ENCODE peak calls at places on chromosomes 6 and 20, in ten cellular contexts. G, B, A, C, Y, F, P, O, L and K are unnamed samples.
A peak's percentile ranks its signal among the peaks of the same experiment; 100 is the strongest.

GRCh38 chr6:107543088-107543487 is 53.2 kb downstream of the SOBP start:
- DNase-seq in G (no peak), B (no peak), A (no peak), C (no peak), Y (no peak), F (no peak), P (no peak), O (no peak), L (no peak), K (no peak)

GRCh38 chr6:42320762-42321161 is 103.1 kb upstream of the MRPS10 start:
- DNase-seq in G (no peak), B (no peak), A (no peak), C (peak; percentile 11), Y (no peak), F (no peak), P (no peak), O (no peak), L (no peak), K (no peak)

GRCh38 chr6:151161363-151161762 is 78.4 kb upstream of the AKAP12 start:
- DNase-seq in G (no peak), B (no peak), A (no peak), C (no peak), Y (no peak), F (no peak), P (no peak), O (no peak), L (no peak), K (no peak)

GRCh38 chr6:133185731-133186130 is 55.4 kb upstream of the EYA4 start:
- DNase-seq in G (no peak), B (no peak), A (no peak), C (no peak), Y (no peak), F (no peak), P (no peak), O (no peak), L (no peak), K (no peak)

GRCh38 chr20:47358672-47359532 is 2.4 kb upstream of the ZMYND8 start:
- DNase-seq in G (peak; percentile 82), B (no peak), A (no peak), C (peak; percentile 93), Y (peak; percentile 84), F (peak; percentile 76), P (peak; percentile 92), O (peak; percentile 88), L (peak; percentile 97), K (peak; percentile 95)

GRCh38 chr6:1390071-1390804 is 862 bp downstream of the FOXF2 start:
- DNase-seq in G (peak; percentile 69), B (peak; percentile 72), A (no peak), C (peak; percentile 56), Y (no peak), F (no peak), P (no peak), O (no peak), L (no peak), K (peak; percentile 14)

GRCh38 chr6:30685157-30685976 is 1.1 kb downstream of the PPP1R18 start:
- DNase-seq in G (no peak), B (no peak), A (no peak), C (peak; percentile 34), Y (no peak), F (peak; percentile 85), P (no peak), O (no peak), L (no peak), K (no peak)

GRCh38 chr20:24766143-24766527 is 182.9 kb upstream of the CST7 start:
- DNase-seq in G (no peak), B (no peak), A (no peak), C (no peak), Y (no peak), F (no peak), P (no peak), O (no peak), L (no peak), K (no peak)

DNA sequence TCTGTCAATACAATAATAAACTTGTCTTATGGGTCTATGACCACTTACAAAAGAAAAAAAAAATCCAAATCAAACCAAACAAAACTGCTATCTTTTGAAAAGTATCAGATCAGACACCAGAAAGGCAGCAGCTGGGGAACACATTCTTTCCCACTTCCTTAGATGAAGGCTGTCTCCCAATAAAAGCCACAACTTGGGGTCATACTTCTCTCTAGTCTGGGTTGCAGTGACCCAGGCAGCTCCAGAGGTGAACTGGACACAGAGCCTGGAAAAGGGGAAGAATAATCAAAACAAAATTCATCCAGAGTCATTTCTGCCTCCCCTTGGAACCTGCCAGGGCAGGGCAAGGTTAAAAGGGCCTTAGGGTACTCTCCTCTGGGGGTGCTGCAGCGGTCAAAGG is 19.1 kb downstream of the ATXN1 start:
- DNase-seq in G (no peak), B (no peak), A (no peak), C (no peak), Y (no peak), F (no peak), P (no peak), O (no peak), L (no peak), K (no peak)
- H3K4me1 ChIP-seq in G (peaks cover 75% of the 10 kb centered on the region), B (no peaks in the 10 kb centered on the region), A (peaks cover 5% of the 10 kb centered on the region), C (peaks cover 34% of the 10 kb centered on the region), Y (peaks cover 75% of the 10 kb centered on the region), F (peaks cover 85% of the 10 kb centered on the region), P (peaks cover 22% of the 10 kb centered on the region), O (no peaks in the 10 kb centered on the region), L (no peaks in the 10 kb centered on the region), K (peaks cover 4% of the 10 kb centered on the region)

GRCh38 chr6:2840794-2841061 is 935 bp downstream of the SERPINB1 start:
- DNase-seq in G (no peak), B (no peak), A (no peak), C (no peak), Y (no peak), F (no peak), P (no peak), O (no peak), L (no peak), K (no peak)

GRCh38 chr6:2843138-2843740 is 1.6 kb upstream of the SERPINB1 start:
- DNase-seq in G (no peak), B (no peak), A (no peak), C (no peak), Y (no peak), F (no peak), P (no peak), O (no peak), L (peak; percentile 48), K (no peak)

GRCh38 chr6:2839982-2840793 is 1.5 kb downstream of the SERPINB1 start:
- DNase-seq in G (no peak), B (no peak), A (no peak), C (no peak), Y (no peak), F (no peak), P (no peak), O (no peak), L (no peak), K (no peak)

GRCh38 chr6:2841264-2842138 is at the start of gene SERPINB1:
- DNase-seq in G (peak; percentile 98), B (peak; percentile 83), A (peak; percentile 97), C (peak; percentile 98), Y (peak; percentile 98), F (peak; percentile 100), P (peak; percentile 92), O (peak; percentile 77), L (peak; percentile 78), K (peak; percentile 63)

DNA sequence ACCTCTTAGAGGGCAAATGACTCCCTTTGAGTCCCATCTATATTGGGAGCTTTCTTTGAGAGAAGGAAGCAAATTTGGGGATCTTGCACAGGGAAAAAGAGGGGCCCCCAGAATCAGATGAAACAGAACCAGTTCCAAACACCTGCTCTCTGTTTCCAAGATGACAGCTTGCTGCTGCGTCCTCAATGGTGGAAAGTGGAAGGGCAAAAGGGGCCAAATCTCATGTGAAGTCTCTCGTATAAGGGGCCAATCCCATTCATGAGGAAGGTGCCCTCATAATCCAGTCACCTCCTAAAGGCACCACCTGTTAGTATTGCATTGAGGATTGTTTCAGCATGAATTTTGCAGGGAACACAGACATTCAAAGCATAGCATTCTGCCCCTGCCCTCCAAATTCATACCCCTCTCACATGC is 483 bp upstream of the SERPINB1 start:
- DNase-seq in G (no peak), B (no peak), A (no peak), C (no peak), Y (no peak), F (no peak), P (no peak), O (no peak), L (no peak), K (no peak)
- H3K4me1 ChIP-seq in G (peaks cover 44% of the 10 kb centered on the region), B (peaks cover 12% of the 10 kb centered on the region), A (no peaks in the 10 kb centered on the region), C (peaks cover 13% of the 10 kb centered on the region), Y (peaks cover 61% of the 10 kb centered on the region), F (peaks cover 81% of the 10 kb centered on the region), P (peaks cover 61% of the 10 kb centered on the region), O (no peaks in the 10 kb centered on the region), L (peaks cover 12% of the 10 kb centered on the region), K (peaks cover 7% of the 10 kb centered on the region)

GRCh38 chr6:51005779-51006178 is 187.1 kb downstream of the TFAP2B start:
- DNase-seq in G (no peak), B (no peak), A (no peak), C (no peak), Y (no peak), F (no peak), P (no peak), O (no peak), L (no peak), K (no peak)

GRCh38 chr6:51004380-51004779 is 185.7 kb downstream of the TFAP2B start:
- DNase-seq in G (no peak), B (no peak), A (no peak), C (no peak), Y (no peak), F (no peak), P (no peak), O (no peak), L (no peak), K (no peak)

GRCh38 chr6:51001399-51001798 is 182.7 kb downstream of the TFAP2B start:
- DNase-seq in G (no peak), B (no peak), A (no peak), C (no peak), Y (no peak), F (no peak), P (no peak), O (no peak), L (no peak), K (no peak)

DNA sequence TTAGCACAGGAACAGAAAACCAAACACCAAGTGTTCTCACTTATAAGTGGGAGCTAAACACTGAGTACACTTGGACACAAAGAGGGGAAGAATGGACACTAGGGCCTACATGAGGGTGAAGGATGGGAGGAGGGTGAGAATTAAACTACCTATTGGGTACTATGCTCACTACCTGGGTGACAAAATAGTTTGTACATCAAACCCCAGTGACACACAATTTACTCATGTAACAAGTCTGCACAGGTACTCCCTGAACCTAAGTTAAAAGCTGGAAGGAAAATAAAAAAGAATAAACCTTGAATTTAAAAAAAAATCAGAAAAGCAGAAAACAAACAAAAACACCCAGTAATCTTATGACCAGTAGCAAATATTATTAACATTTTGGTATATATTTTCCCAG is 188.6 kb downstream of the TFAP2B start:
- DNase-seq in G (no peak), B (no peak), A (no peak), C (no peak), Y (no peak), F (no peak), P (no peak), O (no peak), L (no peak), K (no peak)
- H3K4me1 ChIP-seq in G (no peaks in the 10 kb centered on the region), B (no peaks in the 10 kb centered on the region), A (no peaks in the 10 kb centered on the region), C (no peaks in the 10 kb centered on the region), Y (no peaks in the 10 kb centered on the region), F (no peaks in the 10 kb centered on the region), P (no peaks in the 10 kb centered on the region), O (no peaks in the 10 kb centered on the region), L (no peaks in the 10 kb centered on the region), K (no peaks in the 10 kb centered on the region)

GRCh38 chr6:89048286-89048923 is 32.1 kb upstream of the PNRC1 start:
- DNase-seq in G (no peak), B (no peak), A (no peak), C (peak; percentile 41), Y (no peak), F (no peak), P (no peak), O (no peak), L (no peak), K (no peak)

GRCh38 chr6:89051725-89052124 is 28.8 kb upstream of the PNRC1 start:
- DNase-seq in G (no peak), B (no peak), A (no peak), C (no peak), Y (no peak), F (no peak), P (no peak), O (no peak), L (no peak), K (no peak)

GRCh38 chr6:89048985-89049384 is 31.6 kb upstream of the PNRC1 start:
- DNase-seq in G (no peak), B (no peak), A (no peak), C (peak; percentile 59), Y (no peak), F (no peak), P (no peak), O (no peak), L (no peak), K (no peak)

GRCh38 chr6:89050155-89050554 is 30.4 kb upstream of the PNRC1 start:
- DNase-seq in G (no peak), B (no peak), A (no peak), C (peak; percentile 91), Y (no peak), F (no peak), P (peak; percentile 51), O (peak; percentile 40), L (peak; percentile 52), K (no peak)

DNA sequence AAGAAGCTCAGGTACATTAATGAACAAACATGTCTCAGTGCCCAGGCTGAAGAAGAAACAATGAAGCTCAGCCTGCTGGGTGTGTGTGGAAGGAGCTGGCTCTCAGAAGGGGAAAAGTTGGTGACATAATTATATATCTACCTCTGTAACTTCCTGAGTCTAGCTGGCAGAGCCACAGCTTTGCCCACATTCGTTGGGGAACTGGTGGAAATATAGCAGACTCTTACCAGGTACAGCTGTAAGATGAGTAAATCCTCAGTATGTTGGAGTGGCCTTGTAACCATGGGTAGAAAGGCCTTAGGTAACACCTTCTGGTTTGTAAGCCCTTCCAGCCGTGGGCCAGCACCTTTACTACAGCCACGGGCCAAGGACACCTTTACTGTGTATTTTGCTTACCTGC is 29.9 kb upstream of the PNRC1 start:
- DNase-seq in G (no peak), B (no peak), A (no peak), C (no peak), Y (no peak), F (no peak), P (peak; percentile 32), O (no peak), L (no peak), K (no peak)
- H3K4me1 ChIP-seq in G (peaks cover 14% of the 10 kb centered on the region), B (no peaks in the 10 kb centered on the region), A (peaks cover 3% of the 10 kb centered on the region), C (peaks cover 2% of the 10 kb centered on the region), Y (peaks cover 13% of the 10 kb centered on the region), F (peaks cover 51% of the 10 kb centered on the region), P (peaks cover 20% of the 10 kb centered on the region), O (no peaks in the 10 kb centered on the region), L (peaks cover 10% of the 10 kb centered on the region), K (no peaks in the 10 kb centered on the region)